ENCODE peak calls at places on chromosomes 13 and 19, in six cellular contexts. D, G, L, X, S and A are unnamed samples.

GRCh38 chr13:24632382-24633121 is 47.7 kb upstream of the ATP12A start:
- DNase-seq in S (no peak), G (no peak), D (no peak), X (no peak), L (peak), A (no peak)

GRCh38 chr19:53520547-53521372 is 17.2 kb upstream of the ZNF331 start:
- DNase-seq in D (peak), X (peak), S (peak), G (peak), L (peak), A (peak)

GRCh38 chr13:21348771-21349170 is 110.3 kb downstream of the ZDHHC20 start:
- DNase-seq in S (no peak), D (no peak), X (no peak), L (no peak), G (no peak), A (no peak)

GRCh38 chr13:46748300-46748699 is 48.7 kb downstream of the ESD start:
- DNase-seq in L (no peak), X (no peak), G (peak), D (no peak), S (no peak), A (no peak)

GRCh38 chr13:94713556-94714182 is 1.3 kb upstream of the SOX21 start:
- DNase-seq in D (no peak), G (no peak), X (no peak), S (no peak), L (no peak), A (peak)

GRCh38 chr19:37635076-37636056 is 19.9 kb downstream of the ZFP30 start:
- DNase-seq in G (peak), D (no peak), X (no peak), L (no peak), S (no peak), A (peak)

GRCh38 chr19:2962018-2962670 is 15.2 kb upstream of the TLE6 start:
- DNase-seq in S (peak), L (peak), X (peak), D (peak), G (peak), A (peak)

GRCh38 chr19:47247308-47247990 is 8.9 kb upstream of the CCDC9 start:
- DNase-seq in G (peak), S (peak), D (peak), X (no peak), L (peak), A (peak)

GRCh38 chr19:32658075-32658474 is 16.9 kb downstream of the ANKRD27 start:
- DNase-seq in L (no peak), D (no peak), S (no peak), X (no peak), G (no peak), A (no peak)

GRCh38 chr19:8210660-8211101 is 1.5 kb downstream of the CERS4 start:
- DNase-seq in S (no peak), D (no peak), L (no peak), X (peak), G (no peak), A (no peak)

GRCh38 chr19:5339950-5340636 is 519 bp downstream of the PTPRS start:
- DNase-seq in S (no peak), G (peak), D (no peak), X (no peak), L (no peak), A (peak)

GRCh38 chr19:48554385-48555091 is 2.6 kb downstream of the SULT2B1 start:
- DNase-seq in D (no peak), S (no peak), L (no peak), X (peak), G (peak), A (peak)

GRCh38 chr19:1156830-1157615 is 17.0 kb downstream of the SBNO2 start:
- DNase-seq in X (no peak), D (no peak), S (no peak), G (no peak), L (no peak), A (no peak)

GRCh38 chr13:33524086-33524485 is 238.5 kb upstream of the STARD13 start:
- DNase-seq in G (peak), X (no peak), D (no peak), S (no peak), L (peak), A (no peak)

GRCh38 chr13:23898101-23898500 is 799 bp upstream of the C1QTNF9B start:
- DNase-seq in G (peak), L (peak), D (no peak), X (no peak), S (no peak), A (no peak)

GRCh38 chr19:6241680-6242079 is 38.1 kb downstream of the MLLT1 start:
- DNase-seq in S (no peak), G (no peak), L (no peak), X (peak), D (peak), A (no peak)

GRCh38 chr13:108272333-108272732 is 2.8 kb downstream of the TNFSF13B start:
- DNase-seq in L (no peak), G (peak), D (no peak), S (no peak), X (no peak), A (no peak)

GRCh38 chr13:75636339-75637095 is 387 bp downstream of the LMO7 start:
- DNase-seq in D (no peak), S (peak), L (no peak), G (peak), X (no peak), A (peak)

GRCh38 chr13:73702419-73703071 is 431.7 kb downstream of the KLF12 start:
- DNase-seq in S (peak), D (no peak), L (no peak), G (no peak), X (no peak), A (peak)

GRCh38 chr13:53200498-53201453 is 172.2 kb downstream of the OLFM4 start:
- DNase-seq in L (no peak), D (peak), G (no peak), X (peak), S (no peak), A (peak)

GRCh38 chr13:94311893-94312292 is 167.6 kb downstream of the DCT start:
- DNase-seq in X (no peak), D (no peak), L (no peak), G (peak), S (no peak), A (no peak)

GRCh38 chr19:55300821-55301458 is 17.1 kb downstream of the BRSK1 start:
- DNase-seq in X (no peak), S (no peak), L (no peak), D (no peak), G (no peak), A (no peak)

GRCh38 chr19:401836-402535 is 7.0 kb downstream of the C2CD4C start:
- DNase-seq in S (no peak), X (no peak), L (no peak), G (no peak), D (no peak), A (no peak)